ENCODE peak calls at places on chromosomes 5 and 9, in ten cellular contexts. H, C, F, Z, X, M, G, K, R and Y are unnamed samples.
A peak's percentile ranks its signal among the peaks of the same experiment; 100 is the strongest.

GRCh38 chr5:178271231-178271630 is 38.6 kb upstream of the PHYKPL start:
- DNase-seq in X (no peak), C (no peak), H (no peak), R (no peak), M (no peak), K (no peak), G (no peak), F (no peak), Z (no peak), Y (no peak)

GRCh38 chr9:34332370-34332964 is 3.1 kb downstream of the NUDT2 start:
- DNase-seq in K (peak; percentile 65), Z (peak; percentile 54), R (no peak), G (no peak), C (peak; percentile 53), M (no peak), F (peak; percentile 55), H (no peak), X (peak; percentile 15), Y (peak; percentile 29)

GRCh38 chr5:141879941-141880738 is 1.9 kb upstream of the PCDH1 start:
- DNase-seq in M (no peak), G (no peak), Z (no peak), H (no peak), K (no peak), C (no peak), R (peak; percentile 11), X (no peak), F (no peak), Y (no peak)

GRCh38 chr5:1983401-1983800 is 100.7 kb upstream of the IRX4 start:
- DNase-seq in C (no peak), K (no peak), R (no peak), H (no peak), Z (no peak), X (no peak), M (no peak), G (no peak), F (no peak), Y (no peak)

GRCh38 chr9:18335825-18336224 is 138.1 kb upstream of the ADAMTSL1 start:
- DNase-seq in R (no peak), X (no peak), G (no peak), K (no peak), C (no peak), H (no peak), Z (no peak), F (no peak), M (no peak), Y (no peak)

GRCh38 chr5:64417390-64417789 is 88.4 kb upstream of the RGS7BP start:
- DNase-seq in C (no peak), X (no peak), F (no peak), Z (no peak), K (peak; percentile 48), H (peak; percentile 77), R (no peak), M (no peak), G (no peak), Y (no peak)

GRCh38 chr9:134178781-134179551 is 14.6 kb upstream of the RNU6ATAC start:
- DNase-seq in Z (no peak), G (no peak), X (no peak), F (no peak), R (peak; percentile 79), K (no peak), M (peak; percentile 80), C (no peak), H (peak; percentile 48), Y (no peak)

GRCh38 chr5:173660481-173661280 is 44.2 kb upstream of the BOD1 start:
- DNase-seq in K (no peak), H (peak; percentile 29), F (no peak), C (no peak), X (no peak), Z (no peak), G (no peak), M (no peak), R (no peak), Y (no peak)

DNA sequence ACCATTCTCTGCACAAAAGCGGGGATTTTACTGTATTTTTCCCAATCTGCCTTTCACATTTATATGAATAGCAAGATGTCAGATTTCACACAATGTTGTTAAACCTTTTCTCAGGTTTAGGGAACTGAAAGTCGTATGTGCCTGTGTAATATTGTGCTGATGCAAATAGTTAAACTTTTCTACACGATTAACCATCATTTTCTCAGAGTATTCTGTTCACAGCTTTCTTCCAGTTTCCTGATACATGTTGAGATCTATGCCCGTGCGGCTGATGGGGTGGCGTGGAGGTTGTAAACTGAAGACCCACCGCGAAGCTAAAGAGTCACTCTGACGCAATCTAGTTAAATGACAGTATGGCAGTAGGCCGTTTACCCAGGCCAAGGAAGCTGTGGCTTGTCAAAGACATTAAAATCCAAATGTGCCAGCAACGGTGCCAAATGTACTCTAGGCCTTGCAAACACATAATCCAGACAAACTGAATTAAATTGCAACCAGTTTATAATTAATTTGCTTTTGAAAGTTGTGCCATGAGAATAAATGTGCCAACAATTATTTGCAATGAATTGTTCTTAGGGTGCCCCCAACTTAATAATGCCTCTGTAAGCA is 145.7 kb downstream of the EBF1 start:
- DNase-seq in F (no peak), H (no peak), K (no peak), Z (no peak), R (no peak), X (no peak), C (no peak), G (no peak), M (no peak), Y (no peak)
- H3K4me3 ChIP-seq in F (no peak overlapping the region), H (no peak overlapping the region), K (no peak overlapping the region), Z (no peak overlapping the region), R (no peak overlapping the region), X (no peak overlapping the region), C (no peak overlapping the region), G (no peak overlapping the region), M (no peak overlapping the region), Y (no peak overlapping the region)

GRCh38 chr5:73180561-73180960 is 7.6 kb downstream of the TMEM174 start:
- DNase-seq in G (no peak), K (no peak), M (no peak), X (no peak), R (no peak), F (peak; percentile 49), C (no peak), Z (no peak), H (no peak), Y (no peak)
- H3K4me1 ChIP-seq in G (no peaks in the 10 kb centered on the region), K (no peaks in the 10 kb centered on the region), M (no peaks in the 10 kb centered on the region), X (no peaks in the 10 kb centered on the region), R (no peaks in the 10 kb centered on the region), F (no peaks in the 10 kb centered on the region), C (peaks cover 6% of the 10 kb centered on the region), Z (peaks cover 15% of the 10 kb centered on the region), H (no peaks in the 10 kb centered on the region), Y (no peaks in the 10 kb centered on the region)

GRCh38 chr5:88662801-88663360 is 220.1 kb downstream of the MEF2C start:
- DNase-seq in C (no peak), F (no peak), K (no peak), R (no peak), G (no peak), Z (no peak), M (no peak), H (no peak), X (no peak), Y (no peak)

GRCh38 chr5:88659529-88660325 is 223.3 kb downstream of the MEF2C start:
- DNase-seq in Z (no peak), F (no peak), K (peak; percentile 60), G (no peak), X (no peak), C (no peak), M (no peak), R (no peak), H (peak; percentile 88), Y (no peak)

GRCh38 chr5:88661870-88662207 is 221.1 kb downstream of the MEF2C start:
- DNase-seq in H (no peak), Z (no peak), X (no peak), F (no peak), C (no peak), M (no peak), G (no peak), K (no peak), R (no peak), Y (no peak)

GRCh38 chr5:88660326-88660946 is 222.5 kb downstream of the MEF2C start:
- DNase-seq in R (no peak), C (no peak), Z (no peak), G (peak; percentile 91), K (peak; percentile 84), F (peak; percentile 13), H (no peak), X (no peak), M (no peak), Y (no peak)

DNA sequence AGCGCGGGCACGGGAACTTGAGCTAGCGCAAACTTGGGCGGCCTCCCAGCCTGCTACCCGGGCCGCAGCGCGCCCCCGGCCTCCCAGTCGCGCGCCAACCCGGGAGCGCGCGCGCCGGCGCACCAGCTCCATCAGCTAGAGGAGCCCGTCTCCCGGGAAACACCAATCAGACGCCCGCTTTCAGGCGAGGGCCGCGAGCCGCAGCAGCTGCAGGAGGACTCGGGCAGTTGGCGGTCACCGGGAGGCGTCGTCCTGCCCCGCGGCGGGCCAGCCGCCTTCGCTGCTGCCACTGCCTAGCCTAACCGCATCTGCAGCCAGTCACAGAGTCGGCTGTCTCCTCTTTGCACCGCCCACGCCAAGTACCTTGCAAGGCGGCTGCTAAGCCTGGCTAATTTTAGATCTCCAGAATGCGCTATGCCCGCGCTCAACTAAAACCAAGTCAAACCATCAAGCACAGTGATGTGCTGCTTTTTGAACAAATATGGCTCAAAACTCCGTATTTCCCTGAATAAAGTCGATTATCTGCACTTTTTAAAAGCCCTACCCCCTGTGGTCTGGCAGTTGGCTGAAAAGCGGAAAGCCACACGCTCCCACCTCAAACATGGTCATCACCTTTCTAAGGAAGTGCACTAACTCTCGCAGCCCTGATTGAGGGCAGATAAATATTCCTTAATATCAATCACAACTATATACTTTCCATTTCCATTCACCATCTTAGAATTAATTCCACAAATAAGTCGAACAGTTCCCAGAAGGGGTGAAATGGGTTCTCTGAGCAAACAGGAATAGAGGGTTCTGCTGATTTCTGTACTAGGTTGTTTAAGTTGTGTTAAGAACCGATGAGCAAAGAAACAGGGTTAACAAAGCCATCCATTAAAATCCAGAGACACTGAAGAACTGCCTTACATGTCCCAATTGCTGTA is 221.8 kb downstream of the MEF2C start:
- DNase-seq in H (peak; percentile 99), R (peak; percentile 39), K (peak; percentile 98), G (peak; percentile 97), X (peak; percentile 40), C (peak; percentile 94), M (peak; percentile 47), Z (peak; percentile 84), F (peak; percentile 77), Y (peak; percentile 95)
- H3K27me3 ChIP-seq in H (peaks cover 95% of the 10 kb centered on the region), R (peaks cover 17% of the 10 kb centered on the region), K (peaks cover 28% of the 10 kb centered on the region), G (no peaks in the 10 kb centered on the region), X (peaks cover 19% of the 10 kb centered on the region), C (peaks cover 96% of the 10 kb centered on the region), M (peaks cover 16% of the 10 kb centered on the region), Z (no peaks in the 10 kb centered on the region), F (peaks cover 43% of the 10 kb centered on the region), Y (no peaks in the 10 kb centered on the region)

DNA sequence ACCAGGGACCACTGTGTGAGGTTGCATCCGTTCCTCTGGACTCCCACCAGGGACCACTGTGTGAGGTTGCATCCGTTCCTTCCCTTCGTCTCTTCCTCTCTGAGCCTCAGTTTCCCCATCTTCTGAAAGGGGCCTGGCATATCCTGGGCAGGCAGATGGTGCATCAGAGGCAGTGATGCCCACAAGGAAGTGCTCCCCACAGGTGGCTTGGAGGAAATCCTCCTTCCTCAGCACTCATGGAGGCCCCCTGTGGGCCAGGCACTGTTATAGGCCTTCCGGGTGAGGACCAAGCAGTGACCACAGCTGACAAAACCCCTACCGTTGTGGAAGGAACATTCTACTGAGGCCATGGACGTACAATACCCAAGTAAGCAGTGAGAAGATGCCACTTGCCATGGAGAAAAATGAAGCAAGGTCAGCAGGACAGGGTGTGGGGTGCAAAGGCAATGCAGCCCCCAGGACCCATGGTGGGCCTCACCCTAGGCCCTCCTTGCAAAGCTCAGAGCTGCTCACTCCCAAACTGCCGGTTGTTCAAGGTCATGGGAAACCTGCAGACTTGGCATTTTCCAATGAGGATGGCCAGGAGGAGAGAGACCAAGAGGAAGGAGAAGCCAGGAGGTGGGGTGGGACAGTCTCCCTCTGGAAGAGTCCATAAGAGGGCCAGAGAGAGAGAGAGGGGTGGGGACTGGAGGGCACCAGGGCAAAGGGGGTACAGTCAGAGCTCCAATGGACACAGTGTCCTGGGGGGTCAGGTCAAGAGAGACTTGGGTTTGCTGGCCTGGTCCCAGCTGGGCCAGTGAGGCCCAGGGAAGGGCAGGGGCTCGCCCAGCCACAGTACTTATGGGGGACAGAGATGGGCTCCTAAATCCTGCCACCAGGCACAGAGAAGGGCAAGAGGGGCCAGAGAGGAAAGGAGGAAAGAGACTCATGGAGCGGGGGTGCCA is 51.1 kb downstream of the C9orf50 start:
- DNase-seq in H (peak; percentile 82), M (no peak), C (peak; percentile 57), K (peak; percentile 83), Z (peak; percentile 56), F (peak; percentile 36), R (no peak), G (no peak), X (peak; percentile 57), Y (no peak)
- H3K4me3 ChIP-seq in H (no peak overlapping the region), M (peak overlapping the region; percentile 68), C (no peak overlapping the region), K (no peak overlapping the region), Z (peak overlapping the region; percentile 43), F (no peak overlapping the region), R (no peak overlapping the region), G (no peak overlapping the region), X (no peak overlapping the region), Y (peak overlapping the region; percentile 43)